ENCODE peak calls at places on chromosomes 3 and 15, in seven cellular contexts. E is NCI-H2081; D is HEK293T; W is effector CD4-positive, alpha-beta T cell; Z is neural crest cell; J is nucleus accumbens; Y is bronchial epithelial cell. R is an unnamed sample.

GRCh38 chr3:159548675-159549335 is 439.8 kb upstream of the IL12A start:
- DNase-seq in J (no peak), W (no peak), D (no peak), Z (no peak), E (no peak), Y (peak), R (peak)

GRCh38 chr15:77856718-77857346 is 220.7 kb downstream of the TBC1D2B start:
- DNase-seq in Z (no peak), E (no peak), W (no peak), Y (peak), D (no peak), J (no peak), R (no peak)

GRCh38 chr3:15983232-15983631 is 185.5 kb upstream of the ANKRD28 start:
- DNase-seq in Y (peak), J (no peak), E (no peak), D (no peak), Z (no peak), W (no peak), R (peak)

GRCh38 chr3:1103525-1103924 is 10.7 kb downstream of the CNTN6 start:
- DNase-seq in E (no peak), W (no peak), J (no peak), Z (no peak), D (no peak), Y (no peak), R (no peak)

GRCh38 chr3:10599017-10599416 is 93.6 kb upstream of the ATP2B2 start:
- DNase-seq in Z (no peak), J (no peak), E (no peak), W (no peak), D (no peak), Y (no peak), R (no peak)

GRCh38 chr15:71588746-71589145 is 221.6 kb upstream of the NR2E3 start:
- DNase-seq in Y (peak), Z (no peak), E (no peak), W (no peak), D (no peak), J (no peak), R (no peak)

GRCh38 chr3:116000315-116000714 is 377.0 kb downstream of the GAP43 start:
- DNase-seq in D (no peak), Y (peak), Z (no peak), E (no peak), J (no peak), W (no peak), R (peak)

GRCh38 chr3:112629425-112629824 is 11.5 kb downstream of the CCDC80 start:
- DNase-seq in E (no peak), W (no peak), Z (no peak), Y (peak), J (no peak), D (peak), R (peak)

GRCh38 chr3:23653647-23654525 is 151.9 kb upstream of the UBE2E1 start:
- DNase-seq in E (no peak), D (no peak), J (no peak), Y (no peak), W (no peak), Z (no peak), R (no peak)

R was measured in GM04503.